ENCODE peak calls at places on chromosome 3, in eight cellular contexts. J is progenitor cell of endocrine pancreas; C is activated CD4-positive, alpha-beta T cell treated with anti-CD3 and anti-CD28 coated beads, Interleukin-2, amount 50 U/mL, for 1 hour; Q is stromal cell of bone marrow; G is ovary; I is NCI-H2081; D is kidney epithelial cell; R is LoVo. U is an unnamed sample.

GRCh38 chr3:9930804-9931418 is 2.7 kb upstream of the CRELD1 start:
- DNase-seq in C (no peak), R (no peak), J (no peak), G (no peak), I (no peak), Q (no peak), D (no peak), U (no peak)

GRCh38 chr3:45777753-45778386 is 18.5 kb downstream of the SLC6A20 start:
- DNase-seq in R (no peak), G (no peak), D (no peak), I (no peak), Q (no peak), C (no peak), J (no peak), U (no peak)

GRCh38 chr3:119616056-119616455 is 18.4 kb downstream of the PLA1A start:
- DNase-seq in I (no peak), G (no peak), C (no peak), J (no peak), Q (no peak), R (no peak), D (no peak), U (no peak)

GRCh38 chr3:170346481-170347125 is 10.9 kb upstream of the SKIL start:
- DNase-seq in D (peak), Q (no peak), G (no peak), R (no peak), C (no peak), I (no peak), J (no peak), U (no peak)

GRCh38 chr3:68090571-68090970 is 436.2 kb upstream of the SUCLG2 start:
- DNase-seq in J (no peak), D (peak), I (no peak), G (no peak), R (no peak), Q (no peak), C (no peak), U (no peak)

GRCh38 chr3:174253221-174253620 is 605.9 kb upstream of the NAALADL2 start:
- DNase-seq in D (no peak), J (no peak), C (no peak), R (no peak), I (no peak), Q (no peak), G (no peak), U (no peak)

GRCh38 chr3:120745466-120745865 is 2.9 kb downstream of the GTF2E1 start:
- DNase-seq in G (no peak), D (no peak), C (no peak), R (no peak), Q (no peak), J (no peak), I (no peak), U (no peak)

GRCh38 chr3:134339331-134339730 is 34.9 kb downstream of the AMOTL2 start:
- DNase-seq in C (no peak), J (no peak), R (no peak), I (no peak), D (no peak), G (no peak), Q (no peak), U (no peak)

GRCh38 chr3:66401157-66401550 is 99.7 kb downstream of the LRIG1 start:
- DNase-seq in I (no peak), G (no peak), C (no peak), J (no peak), R (no peak), Q (no peak), D (no peak), U (no peak)

GRCh38 chr3:44284949-44285348 is 43.3 kb downstream of the TOPAZ1 start:
- DNase-seq in Q (no peak), J (no peak), I (no peak), C (no peak), G (no peak), D (no peak), R (no peak), U (no peak)

GRCh38 chr3:87503901-87504498 is 227.6 kb upstream of the POU1F1 start:
- DNase-seq in G (no peak), Q (peak), C (no peak), I (peak), R (peak), D (peak), J (no peak), U (no peak)

GRCh38 chr3:197031315-197032285 is 2.0 kb upstream of the MELTF start:
- DNase-seq in G (peak), C (no peak), D (peak), I (no peak), R (peak), Q (peak), J (no peak), U (peak)

GRCh38 chr3:52857870-52858269 is 23.1 kb upstream of the MUSTN1 start:
- DNase-seq in R (no peak), C (no peak), Q (no peak), D (no peak), I (no peak), G (no peak), J (no peak), U (no peak)

GRCh38 chr3:147958754-147959153 is 549.6 kb downstream of the ZIC1 start:
- DNase-seq in G (no peak), J (no peak), R (no peak), Q (no peak), C (no peak), D (no peak), I (no peak), U (no peak)

GRCh38 chr3:129330413-129330812 is 51.7 kb downstream of the HMCES start:
- DNase-seq in J (no peak), D (no peak), C (no peak), Q (no peak), R (no peak), I (no peak), G (no peak), U (no peak)

GRCh38 chr3:100042577-100042981 is 71.7 kb downstream of the FILIP1L start:
- DNase-seq in J (no peak), Q (peak), I (no peak), D (no peak), G (no peak), R (no peak), C (no peak), U (no peak)

GRCh38 chr3:55860040-55860439 is 372.9 kb upstream of the WNT5A start:
- DNase-seq in R (no peak), I (peak), D (no peak), Q (no peak), G (no peak), J (no peak), C (no peak), U (no peak)

GRCh38 chr3:8279476-8279875 is 222.1 kb upstream of the LMCD1 start:
- DNase-seq in G (no peak), I (no peak), J (no peak), Q (no peak), R (no peak), C (no peak), D (no peak), U (no peak)

GRCh38 chr3:196141866-196142673 is 60.2 kb upstream of the TFRC start:
- DNase-seq in I (no peak), C (no peak), J (no peak), Q (no peak), D (no peak), G (no peak), R (no peak), U (no peak)

GRCh38 chr3:196563721-196564225 is 4.6 kb downstream of the WDR53 start:
- DNase-seq in G (no peak), I (no peak), Q (no peak), R (no peak), J (no peak), C (peak), D (peak), U (no peak)

GRCh38 chr3:12392101-12392878 is 92.0 kb upstream of the TSEN2 start:
- DNase-seq in Q (no peak), J (no peak), D (no peak), R (no peak), C (no peak), I (no peak), G (no peak), U (no peak)

GRCh38 chr3:133575121-133575520 is 1.6 kb downstream of the CDV3 start:
- DNase-seq in I (no peak), G (no peak), C (no peak), Q (no peak), R (no peak), D (no peak), J (no peak), U (no peak)

GRCh38 chr3:24196526-24196925 is 251.4 kb downstream of the NR1D2 start:
- DNase-seq in J (no peak), Q (no peak), D (no peak), C (no peak), R (no peak), G (no peak), I (no peak), U (no peak)

GRCh38 chr3:10817506-10817905 is 1.5 kb downstream of the SLC6A11 start:
- DNase-seq in I (no peak), R (no peak), J (no peak), D (no peak), G (no peak), C (no peak), Q (no peak), U (no peak)

GRCh38 chr3:88113311-88114162 is 36.2 kb upstream of the C3orf38 start:
- DNase-seq in I (peak), D (peak), G (no peak), R (peak), Q (peak), J (peak), C (peak), U (peak)

GRCh38 chr3:145116769-145117168 is 1044.2 kb downstream of the PLOD2 start:
- DNase-seq in R (no peak), I (no peak), Q (no peak), C (no peak), G (no peak), D (no peak), J (no peak), U (no peak)